ENCODE peak calls at places on chromosome 10, in four cellular contexts. One of them, this sample, is unnamed.

GRCh38 chr10:5814110-5815107 is 1.2 kb upstream of the GDI2 start:
- DNase-seq in lung microvascular endothelial cell: no peak
- DNase-seq in MCF 10A: peak; percentile 29
- DNase-seq in T-helper 1 cell: no peak
- DNase-seq in this sample: no peak

GRCh38 chr10:104581884-104582603 is 59.0 kb upstream of the SORCS3 start:
- DNase-seq in T-helper 1 cell: no peak
- DNase-seq in lung microvascular endothelial cell: no peak
- DNase-seq in MCF 10A: peak; percentile 45
- DNase-seq in this sample: no peak

GRCh38 chr10:84552478-84552877 is 224.1 kb downstream of the CCSER2 start:
- DNase-seq in MCF 10A: no peak
- DNase-seq in lung microvascular endothelial cell: no peak
- DNase-seq in T-helper 1 cell: no peak
- DNase-seq in this sample: no peak

GRCh38 chr10:12130237-12130872 is 878 bp downstream of the SEC61A2 start:
- DNase-seq in T-helper 1 cell: no peak
- DNase-seq in lung microvascular endothelial cell: peak; percentile 74
- DNase-seq in MCF 10A: peak; percentile 68
- DNase-seq in this sample: peak; percentile 21

GRCh38 chr10:47418966-47419365 is 34.9 kb upstream of the ZNF488 start:
- DNase-seq in lung microvascular endothelial cell: no peak
- DNase-seq in T-helper 1 cell: no peak
- DNase-seq in MCF 10A: no peak
- DNase-seq in this sample: no peak

GRCh38 chr10:96548589-96548988 is 34.9 kb upstream of the TLL2 start:
- DNase-seq in T-helper 1 cell: no peak
- DNase-seq in lung microvascular endothelial cell: no peak
- DNase-seq in MCF 10A: no peak
- DNase-seq in this sample: no peak

GRCh38 chr10:102504179-102504975 is 605 bp downstream of the SUFU start:
- DNase-seq in lung microvascular endothelial cell: peak; percentile 44
- DNase-seq in MCF 10A: no peak
- DNase-seq in T-helper 1 cell: no peak
- DNase-seq in this sample: no peak

GRCh38 chr10:130044067-130045061 is 66.3 kb downstream of the C10orf143 start:
- DNase-seq in lung microvascular endothelial cell: no peak
- DNase-seq in T-helper 1 cell: no peak
- DNase-seq in MCF 10A: no peak
- DNase-seq in this sample: no peak

GRCh38 chr10:98460837-98461499 is 14.2 kb upstream of the HPS1 start:
- DNase-seq in MCF 10A: peak; percentile 80
- DNase-seq in lung microvascular endothelial cell: peak; percentile 91
- DNase-seq in T-helper 1 cell: no peak
- DNase-seq in this sample: no peak

GRCh38 chr10:3774018-3774813 is 10.8 kb downstream of the KLF6 start:
- DNase-seq in lung microvascular endothelial cell: peak; percentile 93
- DNase-seq in MCF 10A: peak; percentile 31
- DNase-seq in T-helper 1 cell: no peak
- DNase-seq in this sample: no peak

GRCh38 chr10:99521474-99522077 is 11.2 kb upstream of the NKX2-3 start:
- DNase-seq in T-helper 1 cell: no peak
- DNase-seq in lung microvascular endothelial cell: no peak
- DNase-seq in MCF 10A: no peak
- DNase-seq in this sample: no peak

GRCh38 chr10:6600224-6600987 is 20.3 kb upstream of the PRKCQ start:
- DNase-seq in MCF 10A: no peak
- DNase-seq in T-helper 1 cell: no peak
- DNase-seq in lung microvascular endothelial cell: no peak
- DNase-seq in this sample: no peak

GRCh38 chr10:92880233-92880861 is 32.0 kb downstream of the EXOC6 start:
- DNase-seq in lung microvascular endothelial cell: peak; percentile 75
- DNase-seq in MCF 10A: peak; percentile 59
- DNase-seq in T-helper 1 cell: no peak
- DNase-seq in this sample: peak; percentile 51

GRCh38 chr10:67839957-67840356 is 2.0 kb upstream of the DNAJC12 start:
- DNase-seq in T-helper 1 cell: no peak
- DNase-seq in lung microvascular endothelial cell: no peak
- DNase-seq in MCF 10A: peak; percentile 47
- DNase-seq in this sample: no peak

GRCh38 chr10:48981310-48981907 is 41.8 kb upstream of the LRRC18 start:
- DNase-seq in lung microvascular endothelial cell: peak; percentile 42
- DNase-seq in MCF 10A: peak; percentile 63
- DNase-seq in T-helper 1 cell: no peak
- DNase-seq in this sample: peak; percentile 43

GRCh38 chr10:31359979-31360378 is 41.0 kb downstream of the ZEB1 start:
- DNase-seq in T-helper 1 cell: no peak
- DNase-seq in lung microvascular endothelial cell: peak; percentile 42
- DNase-seq in MCF 10A: peak; percentile 15
- DNase-seq in this sample: no peak

GRCh38 chr10:75352650-75353049 is 48.9 kb downstream of the ZNF503 start:
- DNase-seq in lung microvascular endothelial cell: no peak
- DNase-seq in T-helper 1 cell: no peak
- DNase-seq in MCF 10A: no peak
- DNase-seq in this sample: no peak

GRCh38 chr10:51806079-51806835 is 106.9 kb upstream of the CSTF2T start:
- DNase-seq in lung microvascular endothelial cell: no peak
- DNase-seq in T-helper 1 cell: no peak
- DNase-seq in MCF 10A: no peak
- DNase-seq in this sample: no peak

GRCh38 chr10:5748394-5748803 is 63.8 kb downstream of the TASOR2 start:
- DNase-seq in lung microvascular endothelial cell: no peak
- DNase-seq in MCF 10A: no peak
- DNase-seq in T-helper 1 cell: no peak
- DNase-seq in this sample: no peak

GRCh38 chr10:123769647-123770046 is 103.5 kb downstream of the GPR26 start:
- DNase-seq in lung microvascular endothelial cell: no peak
- DNase-seq in T-helper 1 cell: no peak
- DNase-seq in MCF 10A: no peak
- DNase-seq in this sample: no peak

GRCh38 chr10:71725998-71726672 is 6.6 kb upstream of the C10orf105 start:
- DNase-seq in MCF 10A: peak; percentile 50
- DNase-seq in lung microvascular endothelial cell: peak; percentile 52
- DNase-seq in T-helper 1 cell: no peak
- DNase-seq in this sample: no peak

GRCh38 chr10:73086816-73087215 is 9.8 kb downstream of the P4HA1 start:
- DNase-seq in MCF 10A: no peak
- DNase-seq in lung microvascular endothelial cell: no peak
- DNase-seq in T-helper 1 cell: no peak
- DNase-seq in this sample: no peak

GRCh38 chr10:103637855-103638561 is 144.5 kb downstream of the NEURL1 start:
- DNase-seq in T-helper 1 cell: no peak
- DNase-seq in MCF 10A: no peak
- DNase-seq in lung microvascular endothelial cell: no peak
- DNase-seq in this sample: peak; percentile 76

GRCh38 chr10:103273026-103273425 is 3.9 kb upstream of the INA start:
- DNase-seq in lung microvascular endothelial cell: peak; percentile 84
- DNase-seq in T-helper 1 cell: no peak
- DNase-seq in MCF 10A: peak; percentile 100
- DNase-seq in this sample: peak; percentile 5

GRCh38 chr10:2410049-2410448 is 657.3 kb upstream of the PFKP start:
- DNase-seq in T-helper 1 cell: no peak
- DNase-seq in MCF 10A: no peak
- DNase-seq in lung microvascular endothelial cell: no peak
- DNase-seq in this sample: no peak